ENCODE peak calls at places on chromosome 2, in four cellular contexts. One of them, this sample, is unnamed.
A peak's percentile ranks its signal among the peaks of the same experiment; 100 is the strongest.

GRCh38 chr2:129923265-129924141 is 56.0 kb upstream of the RAB6C start:
- DNase-seq in lung: no peak
- DNase-seq in cardiac fibroblast: peak; percentile 53
- DNase-seq in MM.1S: peak; percentile 50
- DNase-seq in this sample: peak; percentile 82

GRCh38 chr2:233857511-233858118 is 3.3 kb upstream of the HJURP start:
- DNase-seq in lung: no peak
- DNase-seq in MM.1S: peak; percentile 43
- DNase-seq in cardiac fibroblast: peak; percentile 44
- DNase-seq in this sample: peak; percentile 77

GRCh38 chr2:221810216-221810615 is 238.1 kb upstream of the EPHA4 start:
- DNase-seq in MM.1S: no peak
- DNase-seq in lung: no peak
- DNase-seq in cardiac fibroblast: no peak
- DNase-seq in this sample: no peak

GRCh38 chr2:159571540-159572260 is 44.6 kb downstream of the BAZ2B start:
- DNase-seq in cardiac fibroblast: no peak
- DNase-seq in MM.1S: no peak
- DNase-seq in lung: no peak
- DNase-seq in this sample: no peak

GRCh38 chr2:28407976-28408690 is 15.5 kb downstream of the FOSL2 start:
- DNase-seq in MM.1S: no peak
- DNase-seq in cardiac fibroblast: no peak
- DNase-seq in lung: no peak
- DNase-seq in this sample: no peak

GRCh38 chr2:242031481-242032019 is 162.0 kb downstream of the RTP5 start:
- DNase-seq in lung: no peak
- DNase-seq in MM.1S: no peak
- DNase-seq in cardiac fibroblast: peak; percentile 46
- DNase-seq in this sample: peak; percentile 71

GRCh38 chr2:158890296-158890905 is 78.0 kb upstream of the TANC1 start:
- DNase-seq in MM.1S: no peak
- DNase-seq in lung: no peak
- DNase-seq in cardiac fibroblast: no peak
- DNase-seq in this sample: no peak

GRCh38 chr2:232362174-232362913 is 16.2 kb upstream of the ALPP start:
- DNase-seq in lung: no peak
- DNase-seq in MM.1S: peak; percentile 89
- DNase-seq in cardiac fibroblast: no peak
- DNase-seq in this sample: no peak

GRCh38 chr2:11564864-11565567 is 31.2 kb downstream of the GREB1 start:
- DNase-seq in lung: no peak
- DNase-seq in cardiac fibroblast: no peak
- DNase-seq in MM.1S: no peak
- DNase-seq in this sample: no peak

GRCh38 chr2:88765154-88765948 is 73.9 kb downstream of the RPIA start:
- DNase-seq in MM.1S: peak; percentile 97
- DNase-seq in cardiac fibroblast: peak; percentile 21
- DNase-seq in lung: peak; percentile 31
- DNase-seq in this sample: no peak

GRCh38 chr2:113842919-113843736 is 46.8 kb upstream of the ACTR3 start:
- DNase-seq in MM.1S: no peak
- DNase-seq in cardiac fibroblast: peak; percentile 46
- DNase-seq in lung: no peak
- DNase-seq in this sample: no peak

GRCh38 chr2:65664931-65665330 is 232.5 kb upstream of the SPRED2 start:
- DNase-seq in lung: no peak
- DNase-seq in MM.1S: no peak
- DNase-seq in cardiac fibroblast: no peak
- DNase-seq in this sample: no peak

GRCh38 chr2:75076088-75076487 is 117.6 kb downstream of the POLE4 start:
- DNase-seq in MM.1S: no peak
- DNase-seq in cardiac fibroblast: no peak
- DNase-seq in lung: no peak
- DNase-seq in this sample: no peak
- TF ChIP-seq CTCF in MM.1S: no peak
- TF ChIP-seq CTCF in cardiac fibroblast: no peak
- TF ChIP-seq CTCF in lung: no peak
- TF ChIP-seq CTCF in this sample: no peak

GRCh38 chr2:19651466-19651865 is 250.3 kb downstream of the TTC32 start:
- DNase-seq in MM.1S: no peak
- DNase-seq in lung: no peak
- DNase-seq in cardiac fibroblast: no peak
- DNase-seq in this sample: peak; percentile 2

GRCh38 chr2:19646987-19647386 is 254.8 kb downstream of the TTC32 start:
- DNase-seq in MM.1S: no peak
- DNase-seq in cardiac fibroblast: no peak
- DNase-seq in lung: no peak
- DNase-seq in this sample: no peak

GRCh38 chr2:19649785-19650380 is 251.9 kb downstream of the TTC32 start:
- DNase-seq in MM.1S: no peak
- DNase-seq in lung: no peak
- DNase-seq in cardiac fibroblast: peak; percentile 100
- DNase-seq in this sample: no peak

GRCh38 chr2:19648583-19648982 is 253.2 kb downstream of the TTC32 start:
- DNase-seq in lung: no peak
- DNase-seq in cardiac fibroblast: peak; percentile 91
- DNase-seq in MM.1S: no peak
- DNase-seq in this sample: no peak

DNA sequence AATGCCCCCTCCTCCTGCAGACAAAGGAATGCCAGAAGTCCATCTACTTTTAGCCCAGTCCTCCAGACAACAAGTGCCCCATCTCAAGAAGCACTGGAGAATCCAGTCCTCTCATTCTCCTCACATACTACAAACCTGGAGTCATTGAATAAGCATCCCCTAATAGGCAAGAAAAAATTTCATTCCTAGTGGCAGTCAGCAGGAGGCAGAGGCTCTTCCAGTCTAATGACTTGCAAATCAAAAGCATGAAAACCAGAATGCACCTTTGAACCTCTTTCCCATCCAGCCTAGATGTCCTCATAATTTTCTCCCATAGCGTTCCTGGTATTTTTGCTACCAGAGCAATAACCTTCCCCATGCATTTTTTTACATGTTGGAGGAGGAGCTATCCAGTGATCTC is 252.7 kb downstream of the TTC32 start:
- DNase-seq in MM.1S: no peak
- DNase-seq in lung: no peak
- DNase-seq in cardiac fibroblast: peak; percentile 67
- DNase-seq in this sample: no peak
- TF ChIP-seq CTCF in MM.1S: no peak
- TF ChIP-seq CTCF in lung: no peak
- TF ChIP-seq CTCF in cardiac fibroblast: no peak
- TF ChIP-seq CTCF in this sample: peak; percentile 13

DNA sequence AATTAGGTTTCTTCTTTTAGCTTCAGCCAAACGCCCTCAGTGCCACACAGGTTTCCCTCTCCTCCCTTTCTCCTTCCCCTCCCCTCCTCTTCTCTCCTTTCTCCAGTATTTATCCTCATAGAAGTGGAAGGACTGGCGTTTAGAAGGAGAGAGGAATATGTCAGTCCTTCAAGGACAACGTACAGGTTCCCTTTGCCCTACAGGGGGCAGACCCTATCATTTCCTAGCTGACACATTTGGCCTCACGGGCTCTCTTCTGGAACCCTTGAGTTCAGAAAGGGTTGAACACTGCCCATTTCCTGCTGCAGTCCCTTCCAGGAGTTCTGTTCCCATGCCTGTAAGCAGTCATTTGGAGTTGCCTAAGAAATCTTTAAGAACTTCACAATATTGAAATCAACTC is 46.1 kb downstream of the CDCA7 start:
- DNase-seq in cardiac fibroblast: peak; percentile 24
- DNase-seq in lung: no peak
- DNase-seq in MM.1S: no peak
- DNase-seq in this sample: no peak
- TF ChIP-seq CTCF in cardiac fibroblast: peak; percentile 34
- TF ChIP-seq CTCF in lung: no peak
- TF ChIP-seq CTCF in MM.1S: peak; percentile 11
- TF ChIP-seq CTCF in this sample: no peak

GRCh38 chr2:96208144-96209010 is at the start of gene STARD7:
- DNase-seq in lung: peak; percentile 99
- DNase-seq in cardiac fibroblast: peak; percentile 98
- DNase-seq in MM.1S: peak; percentile 99
- DNase-seq in this sample: peak; percentile 99
- TF ChIP-seq CTCF in lung: no peak
- TF ChIP-seq CTCF in cardiac fibroblast: no peak
- TF ChIP-seq CTCF in MM.1S: no peak
- TF ChIP-seq CTCF in this sample: peak; percentile 28

GRCh38 chr2:109516445-109517117 is 97.2 kb downstream of the SEPTIN10 start:
- DNase-seq in lung: no peak
- DNase-seq in MM.1S: peak; percentile 64
- DNase-seq in cardiac fibroblast: peak; percentile 57
- DNase-seq in this sample: no peak
- TF ChIP-seq CTCF in lung: no peak
- TF ChIP-seq CTCF in MM.1S: peak; percentile 93
- TF ChIP-seq CTCF in cardiac fibroblast: peak; percentile 86
- TF ChIP-seq CTCF in this sample: peak; percentile 80